ENCODE peak calls at places on chromosomes 5 and 9, in eight cellular contexts. H is brain microvascular endothelial cell; P is mesendoderm; V is CD4-positive, alpha-beta memory T cell; I is right lobe of liver; F is sigmoid colon; U is HCT116; Q is fibroblast of lung. C is an unnamed sample. For H3K27me3, the result is how much of the 10 kb centered on the place peaks cover.

GRCh38 chr5:122470365-122470764 is 158.3 kb downstream of the SNCAIP start:
- DNase-seq in H (no peak), P (no peak), V (no peak), I (no peak), F (no peak), U (no peak), Q (no peak), C (no peak)

GRCh38 chr9:109150925-109151547 is 16.0 kb downstream of the FRRS1L start:
- DNase-seq in H (no peak), P (no peak), V (no peak), I (no peak), F (no peak), U (no peak), Q (no peak), C (no peak)

GRCh38 chr5:181118369-181118768 is 12.6 kb downstream of the OR2V1 start:
- DNase-seq in H (no peak), P (no peak), V (no peak), I (no peak), F (peak), U (no peak), Q (no peak), C (no peak)

GRCh38 chr5:172913117-172913850 is 45.9 kb upstream of the RPL26L1 start:
- DNase-seq in H (no peak), P (no peak), V (no peak), I (no peak), F (no peak), U (no peak), Q (no peak), C (no peak)

GRCh38 chr5:137564475-137564961 is 65.4 kb upstream of the SPOCK1 start:
- DNase-seq in H (no peak), P (no peak), V (no peak), I (no peak), F (no peak), U (no peak), Q (no peak), C (no peak)

GRCh38 chr5:137800700-137801411 is 46.7 kb upstream of the HNRNPA0 start:
- DNase-seq in H (no peak), P (no peak), V (no peak), I (no peak), F (no peak), U (no peak), Q (no peak), C (no peak)

GRCh38 chr5:147084702-147085101 is 150.1 kb upstream of the STK32A start:
- DNase-seq in H (no peak), P (no peak), V (no peak), I (no peak), F (peak), U (no peak), Q (no peak), C (no peak)

GRCh38 chr5:32251864-32252458 is 60.8 kb downstream of the MTMR12 start:
- DNase-seq in H (no peak), P (no peak), V (no peak), I (no peak), F (no peak), U (no peak), Q (peak), C (no peak)

GRCh38 chr5:176542135-176542595 is 5.0 kb upstream of the RNF44 start:
- DNase-seq in H (no peak), P (no peak), V (peak), I (no peak), F (no peak), U (no peak), Q (no peak), C (no peak)

GRCh38 chr9:37464426-37465248 is 613 bp downstream of the ZBTB5 start:
- DNase-seq in H (peak), P (no peak), V (peak), I (peak), F (peak), U (no peak), Q (peak), C (no peak)

GRCh38 chr5:36875051-36875788 is 1.3 kb upstream of the NIPBL start:
- DNase-seq in H (peak), P (peak), V (peak), I (peak), F (peak), U (no peak), Q (peak), C (no peak)

GRCh38 chr9:127114606-127115005 is 7.8 kb downstream of the ANGPTL2 start:
- DNase-seq in H (no peak), P (no peak), V (no peak), I (no peak), F (no peak), U (no peak), Q (no peak), C (no peak)

GRCh38 chr9:4137234-4137633 is 162.6 kb downstream of the GLIS3 start:
- DNase-seq in H (peak), P (peak), V (no peak), I (no peak), F (no peak), U (peak), Q (peak), C (peak)

GRCh38 chr9:98583417-98583816 is 125.3 kb downstream of the GABBR2 start:
- DNase-seq in H (no peak), P (no peak), V (no peak), I (no peak), F (no peak), U (no peak), Q (no peak), C (no peak)

GRCh38 chr9:136052991-136053756 is 41.9 kb downstream of the NACC2 start:
- DNase-seq in H (no peak), P (peak), V (no peak), I (no peak), F (peak), U (no peak), Q (no peak), C (no peak)

GRCh38 chr5:149939572-149939971 is 5.0 kb downstream of the PDE6A start:
- DNase-seq in H (no peak), P (no peak), V (no peak), I (no peak), F (no peak), U (no peak), Q (no peak), C (no peak)

GRCh38 chr5:143908959-143909358 is 97.0 kb downstream of the HMHB1 start:
- DNase-seq in H (no peak), P (no peak), V (no peak), I (no peak), F (no peak), U (no peak), Q (no peak), C (no peak)

GRCh38 chr5:154214236-154215106 is 23.9 kb downstream of the GALNT10 start:
- DNase-seq in H (peak), P (no peak), V (no peak), I (no peak), F (no peak), U (no peak), Q (peak), C (no peak)

GRCh38 chr9:121059998-121060636 is 10.0 kb upstream of the C5 start:
- DNase-seq in H (peak), P (peak), V (no peak), I (no peak), F (no peak), U (peak), Q (peak), C (peak)

GRCh38 chr5:98771389-98772109 is 1.9 kb upstream of the RGMB start:
- DNase-seq in H (peak), P (peak), V (peak), I (no peak), F (peak), U (peak), Q (peak), C (peak)
- H3K27ac ChIP-seq in H (peak), P (no peak), V (no peak), I (peak), F (peak), U (no peak), Q (peak), C (peak)

DNA sequence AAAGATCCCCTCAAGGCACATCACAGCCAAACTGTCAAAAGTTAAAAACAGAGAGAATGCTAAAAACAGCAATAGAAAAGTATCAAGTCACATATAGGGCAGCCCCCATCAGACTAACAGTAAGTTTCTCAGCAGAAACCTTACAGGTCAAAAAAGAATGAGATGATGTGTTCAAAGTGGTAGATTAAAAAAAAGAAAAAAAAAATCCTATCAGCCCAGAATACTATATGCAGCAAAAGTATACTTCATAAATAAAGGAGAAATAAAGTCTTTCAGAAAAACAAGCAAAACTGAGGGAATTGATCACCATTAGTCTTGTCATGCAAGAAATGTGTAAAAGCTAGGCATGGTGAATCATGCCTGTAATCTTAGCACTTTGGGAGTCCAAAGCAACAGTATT is 99.9 kb upstream of the RAD23B start:
- DNase-seq in H (no peak), P (no peak), V (no peak), I (no peak), F (no peak), U (no peak), Q (no peak), C (no peak)
- H3K27me3 ChIP-seq in H (under half), P (under half), V (under half), I (under half), F (under half), U (under half), Q (under half), C (under half)

DNA sequence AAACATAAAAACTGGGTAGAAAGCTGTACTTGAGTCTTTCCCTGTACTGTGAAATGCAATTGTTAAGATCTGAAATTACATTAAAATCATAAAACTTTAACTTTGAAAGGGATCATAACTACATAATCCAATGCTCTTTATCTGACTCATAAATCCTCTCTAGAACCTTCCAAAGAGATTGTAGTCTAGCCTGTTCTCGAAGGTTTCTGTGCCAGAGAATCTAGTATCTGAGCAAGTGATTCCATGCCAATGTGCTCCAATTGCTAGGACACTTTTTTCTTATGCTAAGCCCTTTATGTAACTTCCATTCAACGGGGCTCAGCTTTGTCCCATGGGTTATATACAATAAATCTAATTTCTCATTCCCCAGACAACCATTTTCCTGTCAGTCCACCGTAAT is 21.1 kb downstream of the DDX31 start:
- DNase-seq in H (no peak), P (no peak), V (no peak), I (no peak), F (no peak), U (no peak), Q (no peak), C (no peak)
- H3K4me3 ChIP-seq in H (no peak), P (no peak), V (no peak), I (no peak), F (no peak), U (no peak), Q (no peak), C (no peak)

DNA sequence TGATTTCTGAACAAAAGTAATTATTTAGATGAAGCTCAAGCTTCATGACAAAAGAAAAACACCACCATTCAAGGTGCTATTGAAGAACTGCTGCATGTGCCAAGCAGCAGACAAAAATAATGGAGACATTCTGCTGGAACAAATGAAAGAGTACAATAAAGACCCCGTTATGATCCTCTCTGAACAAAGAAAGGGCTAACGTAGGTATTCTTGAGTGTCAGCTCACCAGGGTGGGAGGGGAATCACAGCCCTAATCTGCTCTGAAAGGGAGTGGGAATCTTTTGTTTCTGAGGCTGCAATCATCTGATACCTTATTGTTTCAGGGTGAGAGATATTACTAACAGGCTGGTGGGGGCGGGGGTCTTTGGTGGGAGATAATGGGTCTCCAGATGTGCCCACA is 15.4 kb downstream of the CEMIP2 start:
- DNase-seq in H (no peak), P (no peak), V (no peak), I (no peak), F (no peak), U (no peak), Q (no peak), C (no peak)
- H3K27ac ChIP-seq in H (no peak), P (no peak), V (no peak), I (no peak), F (no peak), U (no peak), Q (no peak), C (no peak)

DNA sequence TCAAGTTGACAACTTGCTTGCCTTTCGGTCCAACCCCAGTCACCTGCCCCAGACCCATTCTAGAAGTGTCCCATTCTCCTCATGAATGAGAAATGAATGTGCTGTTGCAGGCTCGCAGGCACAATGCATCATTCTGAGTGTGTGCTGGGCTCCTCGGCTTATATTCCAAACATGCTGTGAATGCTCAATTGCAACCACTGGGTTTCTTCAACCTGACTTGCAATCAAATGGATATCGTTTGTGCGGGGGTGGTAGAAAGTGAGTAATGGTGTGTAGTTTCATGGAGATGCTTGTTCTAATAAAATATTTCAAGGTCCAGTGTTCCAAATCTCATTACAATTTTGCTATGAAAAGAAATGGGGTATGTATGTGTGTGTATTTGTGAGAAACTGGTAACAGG is 256.7 kb upstream of the IL12B start:
- DNase-seq in H (no peak), P (no peak), V (no peak), I (no peak), F (no peak), U (no peak), Q (no peak), C (no peak)
- H3K27me3 ChIP-seq in H (under half), P (under half), V (under half), I (under half), F (under half), U (under half), Q (under half), C (under half)

GRCh38 chr5:30957591-30957990 is 235.9 kb upstream of the CDH6 start:
- DNase-seq in H (no peak), P (peak), V (no peak), I (no peak), F (no peak), U (no peak), Q (no peak), C (no peak)
- H3K4me3 ChIP-seq in H (no peak), P (no peak), V (no peak), I (no peak), F (no peak), U (no peak), Q (no peak), C (no peak)

GRCh38 chr5:91206734-91207133 is 176.4 kb downstream of the ARRDC3 start:
- DNase-seq in H (peak), P (no peak), V (no peak), I (no peak), F (no peak), U (no peak), Q (peak), C (no peak)
- H3K27ac ChIP-seq in H (no peak), P (no peak), V (no peak), I (no peak), F (no peak), U (no peak), Q (no peak), C (no peak)

GRCh38 chr9:134617836-134618162 is 23.8 kb upstream of the COL5A1 start:
- DNase-seq in H (no peak), P (no peak), V (no peak), I (no peak), F (no peak), U (no peak), Q (no peak), C (no peak)
- H3K27me3 ChIP-seq in H (under half), P (under half), V (under half), I (under half), F (under half), U (under half), Q (under half), C (under half)

C was measured in AG04450.